ENCODE peak calls at places on chromosomes 4 and X, in nine cellular contexts. S is Panc1; D is aorta; O is CD4-positive, alpha-beta memory T cell; F is tibial artery; N is WERI-Rb-1; M is fibroblast of lung; J is breast epithelium; V is CD8-positive, alpha-beta memory T cell. U is an unnamed sample.

GRCh38 chr4:148984951-148985350 is 542.7 kb upstream of the NR3C2 start:
- DNase-seq in O (no peak), N (no peak), D (no peak), S (no peak), V (no peak), F (no peak), M (no peak), J (no peak), U (no peak)

GRCh38 chr4:98151145-98151929 is 8.1 kb upstream of the STPG2 start:
- DNase-seq in N (no peak), O (no peak), J (no peak), V (no peak), S (no peak), M (no peak), F (no peak), D (no peak), U (no peak)

GRCh38 chr4:84151574-84151973 is 347.5 kb downstream of the NKX6-1 start:
- DNase-seq in F (no peak), J (no peak), D (no peak), S (no peak), N (no peak), M (no peak), V (no peak), O (no peak), U (no peak)

GRCh38 chr4:186699298-186699697 is 24.4 kb downstream of the FAT1 start:
- DNase-seq in N (no peak), M (peak; percentile 38), S (no peak), D (no peak), V (no peak), O (no peak), F (no peak), J (no peak), U (no peak)

GRCh38 chr4:85113706-85114105 is 147.2 kb upstream of the WDFY3 start:
- DNase-seq in S (no peak), N (no peak), M (no peak), D (no peak), O (no peak), V (no peak), J (no peak), F (no peak), U (no peak)

GRCh38 chr4:72031868-72032619 is at the start of gene NPFFR2:
- DNase-seq in O (no peak), J (no peak), D (no peak), F (no peak), V (no peak), S (no peak), M (no peak), N (peak; percentile 84), U (peak; percentile 59)

GRCh38 chr4:7769936-7770674 is 169.6 kb downstream of the AFAP1 start:
- DNase-seq in V (peak; percentile 35), M (peak; percentile 41), S (no peak), N (no peak), O (no peak), D (peak; percentile 40), F (no peak), J (no peak), U (peak; percentile 86)

GRCh38 chrX:43846558-43846957 is 35.7 kb downstream of the MAOB start:
- DNase-seq in D (no peak), J (no peak), V (no peak), M (no peak), S (no peak), O (no peak), N (no peak), F (no peak), U (no peak)

GRCh38 chrX:118632862-118633261 is 94.5 kb upstream of the IL13RA1 start:
- DNase-seq in D (no peak), S (no peak), O (no peak), M (no peak), N (no peak), V (no peak), J (no peak), F (no peak), U (no peak)

GRCh38 chrX:118633530-118633929 is 93.9 kb upstream of the IL13RA1 start:
- DNase-seq in O (no peak), F (no peak), M (no peak), S (no peak), N (no peak), V (no peak), D (no peak), J (no peak), U (no peak)

GRCh38 chrX:118630843-118631242 is 96.6 kb upstream of the IL13RA1 start:
- DNase-seq in V (no peak), M (no peak), J (no peak), O (no peak), F (no peak), N (no peak), S (no peak), D (no peak), U (no peak)

GRCh38 chrX:118631586-118631985 is 95.8 kb upstream of the IL13RA1 start:
- DNase-seq in F (no peak), N (no peak), O (no peak), J (no peak), S (no peak), D (no peak), M (no peak), V (no peak), U (no peak)

GRCh38 chrX:118634336-118634735 is 93.1 kb upstream of the IL13RA1 start:
- DNase-seq in D (no peak), N (no peak), F (no peak), J (no peak), O (no peak), S (no peak), M (no peak), V (no peak), U (no peak)
- H3K36me3 ChIP-seq in D (no peaks in the 10 kb centered on the region), N (no peaks in the 10 kb centered on the region), F (peaks cover 10% of the 10 kb centered on the region), J (no peaks in the 10 kb centered on the region), O (peaks cover 33% of the 10 kb centered on the region), S (no peaks in the 10 kb centered on the region), M (no peaks in the 10 kb centered on the region), V (peaks cover 12% of the 10 kb centered on the region), U (no peaks in the 10 kb centered on the region)

GRCh38 chrX:68432648-68433047 is 647 bp downstream of the OPHN1 start:
- DNase-seq in D (no peak), V (no peak), S (no peak), M (peak; percentile 15), N (peak; percentile 7), O (no peak), F (no peak), J (no peak), U (peak; percentile 4)

GRCh38 chrX:68431836-68432235 is 1.5 kb downstream of the OPHN1 start:
- DNase-seq in N (no peak), M (peak; percentile 52), S (no peak), O (no peak), V (no peak), F (no peak), D (no peak), J (no peak), U (no peak)

GRCh38 chrX:68433981-68434299 is 645 bp upstream of the OPHN1 start:
- DNase-seq in F (no peak), O (no peak), J (no peak), M (no peak), V (no peak), D (no peak), S (no peak), N (no peak), U (no peak)

GRCh38 chrX:68429216-68429615 is 4.1 kb downstream of the OPHN1 start:
- DNase-seq in V (no peak), J (no peak), N (no peak), F (no peak), S (no peak), M (peak; percentile 4), D (no peak), O (no peak), U (no peak)

DNA sequence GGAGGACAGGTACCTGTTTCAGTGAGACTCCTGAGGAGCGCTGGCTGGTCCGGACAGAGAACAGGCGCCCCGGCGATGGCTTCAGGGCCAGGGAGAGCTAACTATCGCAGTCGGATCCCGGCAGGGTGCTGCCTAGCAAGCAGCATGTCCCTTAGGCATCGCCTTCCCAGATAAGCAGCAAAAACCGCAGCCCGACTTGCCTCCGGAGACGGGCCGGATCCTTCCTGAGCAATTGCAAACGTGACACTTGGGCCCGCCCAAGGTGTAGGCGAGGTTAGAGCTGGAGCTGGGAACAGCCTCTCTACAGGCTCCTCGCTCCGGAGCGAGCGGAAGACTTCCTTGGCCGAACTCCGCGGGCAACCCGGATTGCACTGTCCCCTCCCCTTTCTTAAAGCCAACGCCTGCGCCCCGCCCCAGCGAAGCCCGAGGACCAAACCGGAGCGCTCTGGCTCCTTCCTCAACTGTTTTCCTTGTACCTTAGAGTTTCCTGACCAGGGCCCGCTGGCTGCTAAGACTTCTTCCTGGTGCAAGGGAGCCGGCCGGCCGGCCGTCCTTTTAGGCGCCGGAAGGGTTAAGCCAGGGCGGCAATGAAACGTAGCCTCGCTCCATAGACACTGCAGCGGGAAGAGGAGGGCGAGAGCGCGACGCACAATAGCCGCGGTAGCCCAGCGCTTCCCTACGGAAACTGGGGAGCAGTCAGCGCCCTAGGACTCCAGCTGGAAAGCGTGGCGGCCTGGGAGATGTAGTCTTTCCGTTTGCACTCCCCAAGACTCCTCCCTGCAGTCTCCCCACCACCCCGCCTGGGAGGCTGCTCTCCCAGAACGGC is at the start of gene OPHN1:
- DNase-seq in M (peak; percentile 77), O (no peak), J (peak; percentile 57), D (peak; percentile 81), F (peak; percentile 72), N (peak; percentile 70), V (no peak), S (no peak), U (peak; percentile 80)
- H3K4me3 ChIP-seq in M (peak within 1 kb of the TSS; percentile 72), O (peak within 1 kb of the TSS; percentile 41), J (peak within 1 kb of the TSS; percentile 63), D (peak within 1 kb of the TSS; percentile 74), F (peak within 1 kb of the TSS; percentile 69), N (peak within 1 kb of the TSS; percentile 54), V (peak within 1 kb of the TSS; percentile 22), S (peak within 1 kb of the TSS; percentile 82), U (peak within 1 kb of the TSS; percentile 66)

GRCh38 chr4:17780461-17781071 is 855 bp downstream of the FAM184B start:
- DNase-seq in O (no peak), J (no peak), V (no peak), M (no peak), D (no peak), F (no peak), S (no peak), N (no peak), U (no peak)

GRCh38 chr4:17785858-17786257 is 4.4 kb upstream of the FAM184B start:
- DNase-seq in S (no peak), F (no peak), J (no peak), O (no peak), V (no peak), N (peak; percentile 22), M (no peak), D (no peak), U (no peak)

GRCh38 chr4:17781072-17781830 is at the start of gene FAM184B:
- DNase-seq in S (no peak), D (peak; percentile 45), M (no peak), N (no peak), V (no peak), F (no peak), J (no peak), O (no peak), U (peak; percentile 71)

GRCh38 chr4:17778431-17778830 is 3.0 kb downstream of the FAM184B start:
- DNase-seq in F (no peak), M (no peak), O (no peak), S (no peak), J (no peak), N (no peak), V (no peak), D (no peak), U (no peak)

GRCh38 chr4:17781831-17782287 is 438 bp upstream of the FAM184B start:
- DNase-seq in N (no peak), F (no peak), S (no peak), O (no peak), M (no peak), V (no peak), J (no peak), D (no peak), U (peak; percentile 65)
- H3K27me3 ChIP-seq in N (peaks cover 6% of the 10 kb centered on the region), F (no peaks in the 10 kb centered on the region), S (peaks cover 6% of the 10 kb centered on the region), O (no peaks in the 10 kb centered on the region), M (peaks cover 19% of the 10 kb centered on the region), V (no peaks in the 10 kb centered on the region), J (peaks cover 20% of the 10 kb centered on the region), D (peaks cover 3% of the 10 kb centered on the region), U (peaks cover 36% of the 10 kb centered on the region)

GRCh38 chr4:39609454-39609911 is 29.2 kb downstream of the SMIM14 start:
- DNase-seq in J (no peak), M (no peak), D (no peak), F (no peak), V (no peak), N (no peak), O (no peak), S (no peak), U (no peak)
- H3K36me3 ChIP-seq in J (no peaks in the 10 kb centered on the region), M (no peaks in the 10 kb centered on the region), D (no peaks in the 10 kb centered on the region), F (peaks cover 24% of the 10 kb centered on the region), V (no peaks in the 10 kb centered on the region), N (no peaks in the 10 kb centered on the region), O (no peaks in the 10 kb centered on the region), S (no peaks in the 10 kb centered on the region), U (peaks cover 3% of the 10 kb centered on the region)

U was measured in H7.